ENCODE peak calls at places on chromosomes 4 and X, in six cellular contexts. One of them, this sample, is unnamed.

GRCh38 chr4:98794565-98795205 is 134.2 kb downstream of the EIF4E start:
- DNase-seq in HCT116: no peak
- DNase-seq in Panc1: no peak
- DNase-seq in nephron progenitor cell: no peak
- DNase-seq in brain microvascular endothelial cell: peak; percentile 75
- DNase-seq in DND-41: no peak
- DNase-seq in this sample: peak; percentile 59

GRCh38 chrX:1928805-1929204 is 313.9 kb downstream of the ASMT start:
- DNase-seq in HCT116: no peak
- DNase-seq in Panc1: no peak
- DNase-seq in nephron progenitor cell: no peak
- DNase-seq in brain microvascular endothelial cell: no peak
- DNase-seq in DND-41: no peak
- DNase-seq in this sample: no peak

GRCh38 chrX:10769165-10769564 is 148.8 kb upstream of the MID1 start:
- DNase-seq in HCT116: peak; percentile 2
- DNase-seq in Panc1: no peak
- DNase-seq in nephron progenitor cell: peak; percentile 9
- DNase-seq in brain microvascular endothelial cell: peak; percentile 8
- DNase-seq in DND-41: no peak
- DNase-seq in this sample: no peak

GRCh38 chr4:1479454-1479853 is 73.2 kb upstream of the NKX1-1 start:
- DNase-seq in HCT116: no peak
- DNase-seq in Panc1: no peak
- DNase-seq in nephron progenitor cell: no peak
- DNase-seq in brain microvascular endothelial cell: no peak
- DNase-seq in DND-41: no peak
- DNase-seq in this sample: no peak

GRCh38 chr4:25065451-25065850 is 34.7 kb upstream of the LGI2 start:
- DNase-seq in HCT116: no peak
- DNase-seq in Panc1: no peak
- DNase-seq in nephron progenitor cell: peak; percentile 39
- DNase-seq in brain microvascular endothelial cell: no peak
- DNase-seq in DND-41: no peak
- DNase-seq in this sample: no peak

GRCh38 chr4:52853351-52853750 is 8.8 kb upstream of the RASL11B start:
- DNase-seq in HCT116: no peak
- DNase-seq in Panc1: no peak
- DNase-seq in nephron progenitor cell: no peak
- DNase-seq in brain microvascular endothelial cell: no peak
- DNase-seq in DND-41: no peak
- DNase-seq in this sample: no peak

GRCh38 chrX:51420610-51421009 is 75.8 kb downstream of the NUDT11 start:
- DNase-seq in HCT116: peak; percentile 23
- DNase-seq in Panc1: peak; percentile 7
- DNase-seq in nephron progenitor cell: peak; percentile 16
- DNase-seq in brain microvascular endothelial cell: peak; percentile 23
- DNase-seq in DND-41: peak; percentile 4
- DNase-seq in this sample: peak; percentile 13

GRCh38 chr4:137853424-137853823 is 321.1 kb upstream of the PCDH18 start:
- DNase-seq in HCT116: no peak
- DNase-seq in Panc1: no peak
- DNase-seq in nephron progenitor cell: no peak
- DNase-seq in brain microvascular endothelial cell: no peak
- DNase-seq in DND-41: no peak
- DNase-seq in this sample: no peak

GRCh38 chr4:53818112-53818511 is 226.8 kb upstream of the LNX1 start:
- DNase-seq in HCT116: no peak
- DNase-seq in Panc1: no peak
- DNase-seq in nephron progenitor cell: no peak
- DNase-seq in brain microvascular endothelial cell: no peak
- DNase-seq in DND-41: no peak
- DNase-seq in this sample: no peak

GRCh38 chr4:120769227-120769626 is 153.3 kb downstream of the PRDM5 start:
- DNase-seq in HCT116: peak; percentile 16
- DNase-seq in Panc1: no peak
- DNase-seq in nephron progenitor cell: no peak
- DNase-seq in brain microvascular endothelial cell: peak; percentile 92
- DNase-seq in DND-41: no peak
- DNase-seq in this sample: no peak

GRCh38 chrX:78123190-78123589 is 16.3 kb downstream of the TAF9B start:
- DNase-seq in HCT116: no peak
- DNase-seq in Panc1: no peak
- DNase-seq in nephron progenitor cell: no peak
- DNase-seq in brain microvascular endothelial cell: peak; percentile 45
- DNase-seq in DND-41: no peak
- DNase-seq in this sample: peak; percentile 64

GRCh38 chr4:39410415-39410814 is 3.7 kb downstream of the KLB start:
- DNase-seq in HCT116: no peak
- DNase-seq in Panc1: no peak
- DNase-seq in nephron progenitor cell: no peak
- DNase-seq in brain microvascular endothelial cell: no peak
- DNase-seq in DND-41: no peak
- DNase-seq in this sample: no peak

GRCh38 chr4:22689428-22689827 is 3.3 kb upstream of the GBA3 start:
- DNase-seq in HCT116: no peak
- DNase-seq in Panc1: no peak
- DNase-seq in nephron progenitor cell: no peak
- DNase-seq in brain microvascular endothelial cell: no peak
- DNase-seq in DND-41: no peak
- DNase-seq in this sample: no peak

GRCh38 chr4:106868381-106869035 is 167.6 kb downstream of the DKK2 start:
- DNase-seq in HCT116: peak; percentile 4
- DNase-seq in Panc1: no peak
- DNase-seq in nephron progenitor cell: no peak
- DNase-seq in brain microvascular endothelial cell: peak; percentile 85
- DNase-seq in DND-41: no peak
- DNase-seq in this sample: no peak

GRCh38 chr4:155984398-155984797 is 30.7 kb upstream of the CTSO start:
- DNase-seq in HCT116: no peak
- DNase-seq in Panc1: no peak
- DNase-seq in nephron progenitor cell: no peak
- DNase-seq in brain microvascular endothelial cell: no peak
- DNase-seq in DND-41: no peak
- DNase-seq in this sample: no peak

GRCh38 chr4:23815351-23815750 is 74.5 kb downstream of the PPARGC1A start:
- DNase-seq in HCT116: no peak
- DNase-seq in Panc1: no peak
- DNase-seq in nephron progenitor cell: no peak
- DNase-seq in brain microvascular endothelial cell: no peak
- DNase-seq in DND-41: no peak
- DNase-seq in this sample: no peak

GRCh38 chr4:105462042-105462421 is 11.8 kb downstream of the PPA2 start:
- DNase-seq in HCT116: no peak
- DNase-seq in Panc1: no peak
- DNase-seq in nephron progenitor cell: no peak
- DNase-seq in brain microvascular endothelial cell: no peak
- DNase-seq in DND-41: no peak
- DNase-seq in this sample: no peak

GRCh38 chr4:4460759-4461158 is 73.9 kb downstream of the NSG1 start:
- DNase-seq in HCT116: no peak
- DNase-seq in Panc1: no peak
- DNase-seq in nephron progenitor cell: no peak
- DNase-seq in brain microvascular endothelial cell: no peak
- DNase-seq in DND-41: no peak
- DNase-seq in this sample: peak; percentile 55

GRCh38 chrX:73214366-73215094 is at the start of gene NAP1L2:
- DNase-seq in HCT116: no peak
- DNase-seq in Panc1: no peak
- DNase-seq in nephron progenitor cell: peak; percentile 40
- DNase-seq in brain microvascular endothelial cell: no peak
- DNase-seq in DND-41: no peak
- DNase-seq in this sample: peak; percentile 59

GRCh38 chr4:140703463-140703862 is 52.7 kb downstream of the TBC1D9 start:
- DNase-seq in HCT116: no peak
- DNase-seq in Panc1: no peak
- DNase-seq in nephron progenitor cell: no peak
- DNase-seq in brain microvascular endothelial cell: no peak
- DNase-seq in DND-41: no peak
- DNase-seq in this sample: no peak

GRCh38 chrX:150293311-150294013 is 69.7 kb upstream of the MAMLD1 start:
- DNase-seq in HCT116: no peak
- DNase-seq in Panc1: peak; percentile 5
- DNase-seq in nephron progenitor cell: no peak
- DNase-seq in brain microvascular endothelial cell: no peak
- DNase-seq in DND-41: no peak
- DNase-seq in this sample: no peak

GRCh38 chrX:38095971-38096529 is 89.7 kb downstream of the SYTL5 start:
- DNase-seq in HCT116: peak; percentile 22
- DNase-seq in Panc1: no peak
- DNase-seq in nephron progenitor cell: no peak
- DNase-seq in brain microvascular endothelial cell: peak; percentile 5
- DNase-seq in DND-41: no peak
- DNase-seq in this sample: no peak

GRCh38 chr4:183758006-183758734 is 99.1 kb downstream of the TRAPPC11 start:
- DNase-seq in HCT116: no peak
- DNase-seq in Panc1: no peak
- DNase-seq in nephron progenitor cell: peak; percentile 56
- DNase-seq in brain microvascular endothelial cell: no peak
- DNase-seq in DND-41: no peak
- DNase-seq in this sample: peak; percentile 2

GRCh38 chrX:104712515-104712914 is 146.5 kb downstream of the IL1RAPL2 start:
- DNase-seq in HCT116: no peak
- DNase-seq in Panc1: no peak
- DNase-seq in nephron progenitor cell: no peak
- DNase-seq in brain microvascular endothelial cell: no peak
- DNase-seq in DND-41: no peak
- DNase-seq in this sample: no peak

GRCh38 chr4:113943863-113944262 is 35.6 kb downstream of the ARSJ start:
- DNase-seq in HCT116: no peak
- DNase-seq in Panc1: no peak
- DNase-seq in nephron progenitor cell: no peak
- DNase-seq in brain microvascular endothelial cell: no peak
- DNase-seq in DND-41: no peak
- DNase-seq in this sample: peak; percentile 12

GRCh38 chrX:115897956-115898355 is 272.6 kb upstream of the AGTR2 start:
- DNase-seq in HCT116: no peak
- DNase-seq in Panc1: no peak
- DNase-seq in nephron progenitor cell: no peak
- DNase-seq in brain microvascular endothelial cell: no peak
- DNase-seq in DND-41: no peak
- DNase-seq in this sample: no peak

GRCh38 chr4:24055623-24056022 is 165.8 kb upstream of the PPARGC1A start:
- DNase-seq in HCT116: no peak
- DNase-seq in Panc1: no peak
- DNase-seq in nephron progenitor cell: no peak
- DNase-seq in brain microvascular endothelial cell: no peak
- DNase-seq in DND-41: no peak
- DNase-seq in this sample: no peak

GRCh38 chr4:83989835-83990234 is 453.9 kb downstream of the GPAT3 start:
- DNase-seq in HCT116: no peak
- DNase-seq in Panc1: no peak
- DNase-seq in nephron progenitor cell: no peak
- DNase-seq in brain microvascular endothelial cell: no peak
- DNase-seq in DND-41: no peak
- DNase-seq in this sample: no peak

GRCh38 chr4:83996254-83996653 is 460.3 kb downstream of the GPAT3 start:
- DNase-seq in HCT116: no peak
- DNase-seq in Panc1: no peak
- DNase-seq in nephron progenitor cell: no peak
- DNase-seq in brain microvascular endothelial cell: no peak
- DNase-seq in DND-41: no peak
- DNase-seq in this sample: no peak

DNA sequence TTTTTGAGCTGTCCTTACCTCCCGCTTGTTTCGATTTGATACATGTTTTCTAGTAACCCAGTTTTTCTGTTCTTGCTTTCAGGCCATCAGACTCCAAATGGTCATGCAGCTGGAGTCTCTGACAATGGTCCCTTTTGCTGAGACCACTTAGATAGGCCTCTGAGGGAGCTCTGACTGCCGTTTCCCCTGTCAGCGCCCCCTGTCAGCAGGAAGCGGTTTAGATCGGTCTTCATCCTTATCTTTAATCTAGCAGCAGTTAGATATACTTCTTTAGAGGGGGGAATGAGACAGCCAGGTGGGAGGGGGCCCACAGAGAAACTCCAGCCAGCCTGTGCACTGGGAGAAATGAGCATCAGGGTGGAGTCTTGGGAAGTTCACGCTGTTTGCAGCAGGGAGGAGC is 457.9 kb downstream of the GPAT3 start:
- DNase-seq in HCT116: no peak
- DNase-seq in Panc1: no peak
- DNase-seq in nephron progenitor cell: peak; percentile 16
- DNase-seq in brain microvascular endothelial cell: no peak
- DNase-seq in DND-41: peak; percentile 8
- DNase-seq in this sample: peak; percentile 13
- TF ChIP-seq CTCF in HCT116: peak; percentile 53
- TF ChIP-seq CTCF in Panc1: peak; percentile 6
- TF ChIP-seq CTCF in nephron progenitor cell: peak; percentile 11
- TF ChIP-seq CTCF in brain microvascular endothelial cell: peak; percentile 47
- TF ChIP-seq CTCF in DND-41: peak; percentile 46
- TF ChIP-seq CTCF in this sample: no peak

GRCh38 chr4:84503495-84504437 is 4.7 kb upstream of the NKX6-1 start:
- DNase-seq in HCT116: peak; percentile 62
- DNase-seq in Panc1: peak; percentile 30
- DNase-seq in nephron progenitor cell: peak; percentile 52
- DNase-seq in brain microvascular endothelial cell: peak; percentile 68
- DNase-seq in DND-41: peak; percentile 10
- DNase-seq in this sample: peak; percentile 43
- TF ChIP-seq CTCF in HCT116: peak; percentile 70
- TF ChIP-seq CTCF in Panc1: peak; percentile 79
- TF ChIP-seq CTCF in nephron progenitor cell: peak; percentile 70
- TF ChIP-seq CTCF in brain microvascular endothelial cell: peak; percentile 82
- TF ChIP-seq CTCF in DND-41: peak; percentile 67
- TF ChIP-seq CTCF in this sample: peak; percentile 66

DNA sequence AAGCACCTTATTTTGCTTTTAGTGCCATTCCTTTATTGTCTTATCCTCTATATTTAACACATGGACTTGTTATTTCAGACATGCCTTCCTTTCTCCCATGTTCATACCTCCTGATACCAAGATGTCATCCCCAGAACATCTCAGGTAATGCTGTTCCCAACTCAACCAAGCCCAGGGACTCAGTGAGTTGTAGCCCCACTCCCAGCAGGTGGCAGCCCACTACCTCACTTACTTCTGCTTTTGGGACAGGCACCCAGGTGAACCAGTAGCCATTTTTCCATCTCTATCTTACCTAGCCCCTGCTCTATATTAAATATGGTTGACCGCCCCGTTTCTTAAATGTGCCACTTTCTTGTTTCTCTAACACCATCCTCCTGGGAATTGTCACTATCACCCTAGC is 199.0 kb downstream of the DCHS2 start:
- DNase-seq in HCT116: no peak
- DNase-seq in Panc1: no peak
- DNase-seq in nephron progenitor cell: no peak
- DNase-seq in brain microvascular endothelial cell: no peak
- DNase-seq in DND-41: no peak
- DNase-seq in this sample: peak; percentile 11
- TF ChIP-seq CTCF in HCT116: no peak
- TF ChIP-seq CTCF in Panc1: no peak
- TF ChIP-seq CTCF in nephron progenitor cell: no peak
- TF ChIP-seq CTCF in brain microvascular endothelial cell: no peak
- TF ChIP-seq CTCF in DND-41: peak; percentile 23
- TF ChIP-seq CTCF in this sample: no peak

DNA sequence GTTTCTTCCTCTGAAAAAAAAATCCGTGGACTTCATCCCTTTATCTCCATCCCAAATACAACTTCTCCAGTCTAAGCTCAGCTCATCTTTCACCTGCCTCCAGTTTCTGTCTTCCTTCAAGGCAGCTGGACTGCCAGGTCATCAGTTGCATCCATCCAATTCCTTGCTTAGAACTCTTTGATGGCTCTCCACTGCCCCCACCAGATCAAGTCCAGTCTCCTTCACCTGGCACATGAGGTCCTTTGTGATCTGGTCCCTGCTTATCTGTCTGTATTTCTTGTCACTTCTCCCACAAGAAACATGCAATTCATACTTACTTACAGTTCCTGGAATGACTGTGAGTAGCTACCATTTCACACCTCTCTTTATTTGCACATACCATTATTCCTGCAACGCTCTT is 33.8 kb downstream of the OTUD6A start:
- DNase-seq in HCT116: peak; percentile 12
- DNase-seq in Panc1: no peak
- DNase-seq in nephron progenitor cell: no peak
- DNase-seq in brain microvascular endothelial cell: peak; percentile 11
- DNase-seq in DND-41: no peak
- DNase-seq in this sample: no peak
- TF ChIP-seq CTCF in HCT116: peak; percentile 40
- TF ChIP-seq CTCF in Panc1: peak; percentile 36
- TF ChIP-seq CTCF in nephron progenitor cell: no peak
- TF ChIP-seq CTCF in brain microvascular endothelial cell: peak; percentile 51
- TF ChIP-seq CTCF in DND-41: no peak
- TF ChIP-seq CTCF in this sample: no peak